ENCODE peak calls at places on chromosomes 16 and 17, in five cellular contexts. One of them, this sample, is unnamed.

GRCh38 chr16:74497761-74498160 is 76.5 kb upstream of the CLEC18B start:
- DNase-seq in A549: no peak
- DNase-seq in body of pancreas: no peak
- DNase-seq in upper lobe of left lung: no peak
- DNase-seq in heart left ventricle: no peak
- DNase-seq in this sample: no peak

GRCh38 chr16:54446639-54447038 is 160.1 kb upstream of the IRX3 start:
- DNase-seq in heart left ventricle: peak; percentile 81
- DNase-seq in A549: peak; percentile 5
- DNase-seq in upper lobe of left lung: no peak
- DNase-seq in body of pancreas: no peak
- DNase-seq in this sample: no peak

GRCh38 chr17:32693135-32693897 is 183.6 kb downstream of the MYO1D start:
- DNase-seq in body of pancreas: no peak
- DNase-seq in A549: no peak
- DNase-seq in heart left ventricle: no peak
- DNase-seq in upper lobe of left lung: no peak
- DNase-seq in this sample: no peak

GRCh38 chr16:88532434-88533241 is 37.6 kb upstream of the ZC3H18 start:
- DNase-seq in body of pancreas: no peak
- DNase-seq in A549: no peak
- DNase-seq in upper lobe of left lung: peak; percentile 71
- DNase-seq in heart left ventricle: no peak
- DNase-seq in this sample: no peak

GRCh38 chr16:81555660-81556059 is 111.1 kb downstream of the CMIP start:
- DNase-seq in heart left ventricle: no peak
- DNase-seq in upper lobe of left lung: no peak
- DNase-seq in A549: no peak
- DNase-seq in body of pancreas: no peak
- DNase-seq in this sample: no peak

GRCh38 chr17:15351925-15352324 is 10.5 kb upstream of the TEKT3 start:
- DNase-seq in A549: peak; percentile 76
- DNase-seq in heart left ventricle: no peak
- DNase-seq in upper lobe of left lung: no peak
- DNase-seq in body of pancreas: no peak
- DNase-seq in this sample: no peak

GRCh38 chr16:85395207-85395912 is 217.8 kb upstream of the GSE1 start:
- DNase-seq in A549: peak; percentile 91
- DNase-seq in heart left ventricle: peak; percentile 79
- DNase-seq in body of pancreas: peak; percentile 44
- DNase-seq in upper lobe of left lung: peak; percentile 85
- DNase-seq in this sample: peak; percentile 67

GRCh38 chr17:35160354-35161201 is 13.0 kb downstream of the UNC45B start:
- DNase-seq in heart left ventricle: no peak
- DNase-seq in A549: no peak
- DNase-seq in body of pancreas: no peak
- DNase-seq in upper lobe of left lung: no peak
- DNase-seq in this sample: no peak

GRCh38 chr16:11409398-11409797 is 64.1 kb downstream of the RMI2 start:
- DNase-seq in heart left ventricle: no peak
- DNase-seq in upper lobe of left lung: no peak
- DNase-seq in A549: no peak
- DNase-seq in body of pancreas: no peak
- DNase-seq in this sample: no peak

GRCh38 chr17:27323538-27324212 is 29.8 kb downstream of the WSB1 start:
- DNase-seq in body of pancreas: peak; percentile 33
- DNase-seq in heart left ventricle: peak; percentile 91
- DNase-seq in upper lobe of left lung: peak; percentile 83
- DNase-seq in A549: peak; percentile 69
- DNase-seq in this sample: peak; percentile 70

GRCh38 chr16:11619327-11619851 is 32.7 kb upstream of the LITAF start:
- DNase-seq in upper lobe of left lung: no peak
- DNase-seq in A549: no peak
- DNase-seq in heart left ventricle: peak; percentile 58
- DNase-seq in body of pancreas: no peak
- DNase-seq in this sample: peak; percentile 80

GRCh38 chr17:1034652-1035210 is 37.8 kb downstream of the TIMM22 start:
- DNase-seq in upper lobe of left lung: peak; percentile 53
- DNase-seq in body of pancreas: no peak
- DNase-seq in heart left ventricle: no peak
- DNase-seq in A549: no peak
- DNase-seq in this sample: no peak

GRCh38 chr16:55605756-55606155 is 39.3 kb downstream of the CAPNS2 start:
- DNase-seq in upper lobe of left lung: no peak
- DNase-seq in body of pancreas: no peak
- DNase-seq in heart left ventricle: no peak
- DNase-seq in A549: no peak
- DNase-seq in this sample: no peak

GRCh38 chr16:11474617-11475291 is 112.0 kb downstream of the LITAF start:
- DNase-seq in A549: peak; percentile 35
- DNase-seq in body of pancreas: no peak
- DNase-seq in heart left ventricle: no peak
- DNase-seq in upper lobe of left lung: no peak
- DNase-seq in this sample: peak; percentile 5

GRCh38 chr17:15431201-15431600 is 36.2 kb downstream of the CDRT4 start:
- DNase-seq in heart left ventricle: peak; percentile 37
- DNase-seq in A549: no peak
- DNase-seq in body of pancreas: no peak
- DNase-seq in upper lobe of left lung: peak; percentile 20
- DNase-seq in this sample: no peak

GRCh38 chr16:86680661-86681439 is 102.5 kb downstream of the FOXL1 start:
- DNase-seq in A549: no peak
- DNase-seq in upper lobe of left lung: no peak
- DNase-seq in body of pancreas: no peak
- DNase-seq in heart left ventricle: no peak
- DNase-seq in this sample: no peak

GRCh38 chr16:72938426-72939164 is 109.3 kb downstream of the ZFHX3 start:
- DNase-seq in upper lobe of left lung: no peak
- DNase-seq in heart left ventricle: peak; percentile 97
- DNase-seq in A549: peak; percentile 59
- DNase-seq in body of pancreas: peak; percentile 64
- DNase-seq in this sample: peak; percentile 63

GRCh38 chr17:336110-337021 is 16.2 kb downstream of the RPH3AL start:
- DNase-seq in body of pancreas: peak; percentile 81
- DNase-seq in heart left ventricle: peak; percentile 85
- DNase-seq in upper lobe of left lung: peak; percentile 91
- DNase-seq in A549: no peak
- DNase-seq in this sample: peak; percentile 84

GRCh38 chr17:13765701-13766100 is 164.0 kb upstream of the HS3ST3A1 start:
- DNase-seq in body of pancreas: no peak
- DNase-seq in A549: no peak
- DNase-seq in upper lobe of left lung: no peak
- DNase-seq in heart left ventricle: no peak
- DNase-seq in this sample: no peak

GRCh38 chr16:35798885-35799426 is 2339.5 kb downstream of the TP53TG3F start:
- DNase-seq in upper lobe of left lung: peak; percentile 33
- DNase-seq in body of pancreas: no peak
- DNase-seq in heart left ventricle: peak; percentile 86
- DNase-seq in A549: peak; percentile 5
- DNase-seq in this sample: no peak

GRCh38 chr17:55632893-55633292 is 89.8 kb downstream of the TMEM100 start:
- DNase-seq in heart left ventricle: peak; percentile 29
- DNase-seq in A549: no peak
- DNase-seq in body of pancreas: no peak
- DNase-seq in upper lobe of left lung: peak; percentile 10
- DNase-seq in this sample: no peak

GRCh38 chr17:80473701-80474100 is 2.7 kb downstream of the NPTX1 start:
- DNase-seq in heart left ventricle: no peak
- DNase-seq in body of pancreas: no peak
- DNase-seq in A549: no peak
- DNase-seq in upper lobe of left lung: peak; percentile 29
- DNase-seq in this sample: no peak

GRCh38 chr17:38562903-38563302 is 42.8 kb downstream of the SRCIN1 start:
- DNase-seq in upper lobe of left lung: no peak
- DNase-seq in A549: no peak
- DNase-seq in body of pancreas: no peak
- DNase-seq in heart left ventricle: no peak
- DNase-seq in this sample: no peak

GRCh38 chr17:56973520-56973919 is 4.4 kb upstream of the SCPEP1 start:
- DNase-seq in body of pancreas: no peak
- DNase-seq in upper lobe of left lung: no peak
- DNase-seq in heart left ventricle: no peak
- DNase-seq in A549: no peak
- DNase-seq in this sample: no peak

GRCh38 chr17:71883845-71884244 is 237.0 kb upstream of the SOX9 start:
- DNase-seq in A549: no peak
- DNase-seq in upper lobe of left lung: no peak
- DNase-seq in body of pancreas: no peak
- DNase-seq in heart left ventricle: no peak
- DNase-seq in this sample: no peak

GRCh38 chr17:499836-500543 is 147.4 kb upstream of the RPH3AL start:
- DNase-seq in heart left ventricle: no peak
- DNase-seq in body of pancreas: no peak
- DNase-seq in A549: no peak
- DNase-seq in upper lobe of left lung: no peak
- DNase-seq in this sample: no peak

GRCh38 chr16:22369221-22369811 is 5.1 kb downstream of the CDR2 start:
- DNase-seq in upper lobe of left lung: no peak
- DNase-seq in A549: peak; percentile 40
- DNase-seq in heart left ventricle: no peak
- DNase-seq in body of pancreas: no peak
- DNase-seq in this sample: no peak

GRCh38 chr17:74525781-74526288 is 5.4 kb downstream of the CD300LB start:
- DNase-seq in A549: no peak
- DNase-seq in body of pancreas: no peak
- DNase-seq in heart left ventricle: no peak
- DNase-seq in upper lobe of left lung: no peak
- DNase-seq in this sample: no peak

GRCh38 chr17:64411999-64412771 is 21.5 kb upstream of the PECAM1 start:
- DNase-seq in heart left ventricle: peak; percentile 70
- DNase-seq in A549: no peak
- DNase-seq in upper lobe of left lung: peak; percentile 50
- DNase-seq in body of pancreas: no peak
- DNase-seq in this sample: peak; percentile 55

GRCh38 chr16:15843635-15844279 is 13.1 kb downstream of the MYH11 start:
- DNase-seq in body of pancreas: no peak
- DNase-seq in heart left ventricle: no peak
- DNase-seq in A549: no peak
- DNase-seq in upper lobe of left lung: no peak
- DNase-seq in this sample: no peak
- H3K4me1 ChIP-seq in body of pancreas: no peaks in the 10 kb centered on the region
- H3K4me1 ChIP-seq in heart left ventricle: no peaks in the 10 kb centered on the region
- H3K4me1 ChIP-seq in A549: no peaks in the 10 kb centered on the region
- H3K4me1 ChIP-seq in upper lobe of left lung: no peaks in the 10 kb centered on the region
- H3K4me1 ChIP-seq in this sample: no peaks in the 10 kb centered on the region

DNA sequence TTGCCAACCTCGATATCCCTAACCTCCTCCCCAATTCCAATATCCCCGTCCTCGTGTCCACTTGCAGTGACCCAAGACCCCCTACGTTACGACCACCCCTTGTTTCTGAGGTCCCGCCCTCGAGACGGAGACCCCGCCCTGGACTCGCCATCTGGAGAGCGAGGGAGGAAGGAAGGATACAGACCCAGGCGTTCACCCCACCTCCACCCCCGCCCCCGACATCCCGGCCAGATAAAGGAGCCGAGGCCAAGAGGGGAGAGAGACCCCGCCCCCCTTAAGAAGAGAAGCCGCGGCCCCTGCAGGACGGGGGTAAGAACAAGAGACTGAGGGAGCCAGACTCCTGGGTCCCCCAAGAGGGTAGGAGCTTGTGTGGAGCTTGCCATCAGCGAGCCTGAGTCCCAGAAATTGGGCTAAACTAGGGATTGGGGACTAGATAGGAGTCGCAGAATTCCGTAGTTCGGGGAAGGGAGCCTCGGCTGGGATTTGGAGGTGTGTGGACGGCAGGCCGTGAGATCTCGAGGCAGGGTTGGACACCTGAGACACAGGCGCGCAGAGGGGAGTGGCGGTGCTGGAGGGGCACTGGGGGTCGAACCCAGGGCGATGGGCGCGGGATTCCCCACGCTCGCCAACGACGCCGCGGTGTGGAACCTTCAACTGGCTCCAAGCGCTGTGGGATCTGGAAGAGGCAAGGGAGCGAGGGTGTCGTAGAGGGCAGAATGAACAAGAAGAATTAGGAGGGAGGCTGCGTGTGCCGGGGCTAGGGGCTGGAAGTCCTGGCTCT is at the start of gene BCL6B:
- DNase-seq in upper lobe of left lung: peak; percentile 84
- DNase-seq in body of pancreas: no peak
- DNase-seq in A549: no peak
- DNase-seq in heart left ventricle: peak; percentile 53
- DNase-seq in this sample: no peak
- H3K4me3 ChIP-seq in upper lobe of left lung: peak within 1 kb of the TSS; percentile 54
- H3K4me3 ChIP-seq in body of pancreas: no peak within 1 kb of the TSS
- H3K4me3 ChIP-seq in A549: peak within 1 kb of the TSS; percentile 9
- H3K4me3 ChIP-seq in heart left ventricle: peak within 1 kb of the TSS; percentile 63
- H3K4me3 ChIP-seq in this sample: peak within 1 kb of the TSS; percentile 36

GRCh38 chr16:30534368-30535105 is at the start of gene ZNF747:
- DNase-seq in heart left ventricle: peak; percentile 96
- DNase-seq in body of pancreas: peak; percentile 93
- DNase-seq in upper lobe of left lung: peak; percentile 96
- DNase-seq in A549: peak; percentile 90
- DNase-seq in this sample: peak; percentile 94
- TF ChIP-seq POLR2A in heart left ventricle: no peak
- TF ChIP-seq POLR2A in body of pancreas: peak; percentile 59
- TF ChIP-seq POLR2A in upper lobe of left lung: peak; percentile 78
- TF ChIP-seq POLR2A in A549: peak; percentile 72
- TF ChIP-seq POLR2A in this sample: peak; percentile 69

GRCh38 chr16:29698484-29699323 is 19.7 kb downstream of the QPRT start:
- DNase-seq in upper lobe of left lung: no peak
- DNase-seq in A549: no peak
- DNase-seq in body of pancreas: no peak
- DNase-seq in heart left ventricle: no peak
- DNase-seq in this sample: no peak
- H3K4me1 ChIP-seq in upper lobe of left lung: no peaks in the 10 kb centered on the region
- H3K4me1 ChIP-seq in A549: peaks cover 4% of the 10 kb centered on the region
- H3K4me1 ChIP-seq in body of pancreas: no peaks in the 10 kb centered on the region
- H3K4me1 ChIP-seq in heart left ventricle: peaks cover 7% of the 10 kb centered on the region
- H3K4me1 ChIP-seq in this sample: no peaks in the 10 kb centered on the region

GRCh38 chr17:82198092-82198491 is 14.6 kb downstream of the CCDC57 start:
- DNase-seq in upper lobe of left lung: no peak
- DNase-seq in body of pancreas: no peak
- DNase-seq in heart left ventricle: no peak
- DNase-seq in A549: no peak
- DNase-seq in this sample: no peak
- H3K4me3 ChIP-seq in upper lobe of left lung: no peak overlapping the region
- H3K4me3 ChIP-seq in body of pancreas: no peak overlapping the region
- H3K4me3 ChIP-seq in heart left ventricle: no peak overlapping the region
- H3K4me3 ChIP-seq in A549: no peak overlapping the region
- H3K4me3 ChIP-seq in this sample: no peak overlapping the region

GRCh38 chr16:69186642-69187386 is at the start of gene SNTB2:
- DNase-seq in A549: peak; percentile 87
- DNase-seq in heart left ventricle: peak; percentile 95
- DNase-seq in upper lobe of left lung: peak; percentile 99
- DNase-seq in body of pancreas: peak; percentile 93
- DNase-seq in this sample: peak; percentile 97

GRCh38 chr16:69190046-69190588 is 3.2 kb downstream of the SNTB2 start:
- DNase-seq in upper lobe of left lung: no peak
- DNase-seq in A549: no peak
- DNase-seq in body of pancreas: no peak
- DNase-seq in heart left ventricle: no peak
- DNase-seq in this sample: no peak

GRCh38 chr16:69188716-69189115 is 1.8 kb downstream of the SNTB2 start:
- DNase-seq in A549: no peak
- DNase-seq in heart left ventricle: no peak
- DNase-seq in body of pancreas: no peak
- DNase-seq in upper lobe of left lung: no peak
- DNase-seq in this sample: no peak

GRCh38 chr16:69187387-69187890 is 475 bp downstream of the SNTB2 start:
- DNase-seq in A549: peak; percentile 43
- DNase-seq in body of pancreas: peak; percentile 61
- DNase-seq in heart left ventricle: peak; percentile 69
- DNase-seq in upper lobe of left lung: peak; percentile 91
- DNase-seq in this sample: peak; percentile 76

GRCh38 chr16:69187891-69188451 is 1.0 kb downstream of the SNTB2 start:
- DNase-seq in upper lobe of left lung: no peak
- DNase-seq in heart left ventricle: peak; percentile 61
- DNase-seq in body of pancreas: peak; percentile 39
- DNase-seq in A549: peak; percentile 34
- DNase-seq in this sample: peak; percentile 59
- TF ChIP-seq POLR2A in upper lobe of left lung: peak; percentile 18
- TF ChIP-seq POLR2A in heart left ventricle: no peak
- TF ChIP-seq POLR2A in body of pancreas: no peak
- TF ChIP-seq POLR2A in A549: no peak
- TF ChIP-seq POLR2A in this sample: peak; percentile 16

This sample was measured in right lobe of liver.